ENCODE peak calls at places on chromosomes 4 and X, in nine cellular contexts. A is CD4-positive, CD25-positive, alpha-beta regulatory T cell; N is adipocyte; U is left ventricle myocardium inferior; H is A549; F is SK-N-SH; J is neuronal stem cell; P is heart left ventricle; M is CD8-positive, alpha-beta T cell. I is an unnamed sample.

GRCh38 chr4:2637956-2638552 is 101.6 kb downstream of the FAM193A start:
- DNase-seq in P (no peak), A (no peak), J (no peak), N (no peak), M (no peak), H (no peak), U (peak; percentile 26), F (no peak), I (no peak)

GRCh38 chrX:44580466-44580865 is 37.8 kb upstream of the FUNDC1 start:
- DNase-seq in H (peak; percentile 62), P (no peak), J (no peak), M (no peak), F (no peak), U (no peak), A (no peak), N (peak; percentile 69), I (peak; percentile 0)

GRCh38 chrX:67787196-67787595 is 243.4 kb downstream of the AR start:
- DNase-seq in H (no peak), F (no peak), N (no peak), J (no peak), P (no peak), U (no peak), M (no peak), A (no peak), I (no peak)

GRCh38 chr4:185457136-185457535 is 14.4 kb downstream of the CCDC110 start:
- DNase-seq in J (no peak), M (no peak), U (no peak), H (no peak), F (no peak), P (no peak), A (no peak), N (no peak), I (no peak)

GRCh38 chr4:143382539-143382938 is 45.9 kb downstream of the GAB1 start:
- DNase-seq in A (no peak), J (no peak), H (no peak), P (no peak), N (peak; percentile 44), F (no peak), U (no peak), M (no peak), I (no peak)

GRCh38 chr4:111136438-111136837 is 513.6 kb upstream of the PITX2 start:
- DNase-seq in U (no peak), M (no peak), J (no peak), P (no peak), N (peak; percentile 60), F (no peak), A (no peak), H (peak; percentile 7), I (no peak)

GRCh38 chrX:109472939-109473713 is 8.8 kb downstream of the GUCY2F start:
- DNase-seq in A (peak; percentile 9), F (peak; percentile 1), J (no peak), N (peak; percentile 21), P (no peak), H (peak; percentile 21), M (no peak), U (no peak), I (no peak)

GRCh38 chr4:74252933-74253332 is 55.3 kb upstream of the EPGN start:
- DNase-seq in H (no peak), M (no peak), J (no peak), N (no peak), A (no peak), P (no peak), F (no peak), U (no peak), I (no peak)

GRCh38 chr4:108492816-108493595 is 127.4 kb upstream of the RPL34 start:
- DNase-seq in F (peak; percentile 19), H (peak; percentile 2), U (no peak), N (peak; percentile 11), M (peak; percentile 15), P (no peak), A (peak; percentile 47), J (no peak), I (peak; percentile 36)

GRCh38 chr4:94500696-94501095 is 49.0 kb downstream of the PDLIM5 start:
- DNase-seq in N (no peak), F (no peak), U (peak; percentile 35), J (no peak), P (peak; percentile 63), H (no peak), M (no peak), A (no peak), I (no peak)

GRCh38 chr4:8409271-8410065 is 31.1 kb downstream of the ACOX3 start:
- DNase-seq in F (peak; percentile 52), N (peak; percentile 27), P (peak; percentile 82), A (peak; percentile 82), U (peak; percentile 74), H (peak; percentile 42), J (no peak), M (peak; percentile 69), I (peak; percentile 31)

GRCh38 chr4:5933996-5934831 is 41.3 kb upstream of the CRMP1 start:
- DNase-seq in A (no peak), U (no peak), N (no peak), J (no peak), H (no peak), P (no peak), M (no peak), F (no peak), I (no peak)

GRCh38 chr4:2101346-2102044 is 42.4 kb downstream of the NAT8L start:
- DNase-seq in U (no peak), A (no peak), P (no peak), F (no peak), M (no peak), J (no peak), N (peak; percentile 10), H (no peak), I (no peak)

GRCh38 chr4:1367230-1367935 is 20.4 kb downstream of the UVSSA start:
- DNase-seq in P (peak; percentile 42), N (no peak), J (no peak), A (no peak), H (no peak), U (peak; percentile 7), F (no peak), M (no peak), I (no peak)

GRCh38 chrX:45063319-45064095 is 137.2 kb downstream of the DIPK2B start:
- DNase-seq in J (no peak), F (no peak), M (no peak), P (no peak), A (no peak), H (no peak), U (no peak), N (no peak), I (no peak)

GRCh38 chrX:54994668-54995452 is 872 bp upstream of the PFKFB1 start:
- DNase-seq in N (no peak), F (no peak), J (no peak), U (no peak), P (no peak), A (no peak), H (no peak), M (no peak), I (no peak)

GRCh38 chr4:68576272-68577100 is at the start of gene UGT2B17:
- DNase-seq in F (no peak), J (no peak), M (no peak), U (no peak), P (no peak), A (no peak), H (no peak), N (no peak), I (no peak)

GRCh38 chr4:188455353-188455752 is 316.1 kb downstream of the TRIML1 start:
- DNase-seq in N (no peak), J (no peak), F (no peak), U (no peak), H (no peak), A (no peak), M (no peak), P (no peak), I (no peak)

GRCh38 chr4:2535386-2536192 is 858 bp upstream of the FAM193A start:
- DNase-seq in M (peak; percentile 53), J (peak; percentile 57), F (peak; percentile 79), N (peak; percentile 50), P (peak; percentile 81), A (peak; percentile 60), U (peak; percentile 50), H (peak; percentile 19), I (peak; percentile 27)

DNA sequence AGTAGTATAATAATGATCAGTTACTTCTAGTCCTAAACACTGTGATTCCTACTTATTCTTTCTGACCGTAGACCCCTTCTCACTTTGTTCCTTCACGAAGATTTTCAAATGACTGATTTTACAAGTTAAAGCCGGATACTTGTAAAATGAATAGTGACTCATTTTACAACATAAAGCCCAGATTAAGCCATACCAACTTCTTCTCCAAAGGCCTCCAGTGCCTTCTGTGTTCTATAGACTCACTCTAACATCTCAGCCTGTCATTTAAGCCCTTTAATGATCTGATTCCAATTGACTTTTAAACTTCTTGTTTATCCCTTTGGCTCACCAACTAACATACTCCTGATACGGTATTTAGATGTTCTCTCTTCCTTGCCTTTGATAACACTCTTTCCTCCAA is 480.0 kb upstream of the HS3ST1 start:
- DNase-seq in M (no peak), N (no peak), P (no peak), H (no peak), J (no peak), U (no peak), A (no peak), F (no peak), I (no peak)
- H3K9me3 ChIP-seq in M (no peaks in the 10 kb centered on the region), N (no peaks in the 10 kb centered on the region), P (no peaks in the 10 kb centered on the region), H (no peaks in the 10 kb centered on the region), J (no peaks in the 10 kb centered on the region), U (no peaks in the 10 kb centered on the region), A (no peaks in the 10 kb centered on the region), F (no peaks in the 10 kb centered on the region), I (no peaks in the 10 kb centered on the region)

GRCh38 chr4:44961001-44961755 is 234.8 kb upstream of the GNPDA2 start:
- DNase-seq in F (no peak), P (no peak), M (no peak), N (no peak), H (no peak), J (no peak), A (no peak), U (no peak), I (no peak)
- H3K9me3 ChIP-seq in F (no peaks in the 10 kb centered on the region), P (no peaks in the 10 kb centered on the region), M (no peaks in the 10 kb centered on the region), N (peaks cover 9% of the 10 kb centered on the region), H (no peaks in the 10 kb centered on the region), J (no peaks in the 10 kb centered on the region), A (no peaks in the 10 kb centered on the region), U (peaks cover 63% of the 10 kb centered on the region), I (no peaks in the 10 kb centered on the region)

GRCh38 chr4:11878241-11878640 is 449.5 kb upstream of the HS3ST1 start:
- DNase-seq in U (no peak), H (no peak), J (no peak), M (no peak), F (no peak), P (no peak), A (no peak), N (no peak), I (no peak)

GRCh38 chr4:11876104-11876503 is 447.4 kb upstream of the HS3ST1 start:
- DNase-seq in J (no peak), U (no peak), N (no peak), A (no peak), P (no peak), F (no peak), H (no peak), M (no peak), I (no peak)

GRCh38 chr4:11881364-11881763 is 452.7 kb upstream of the HS3ST1 start:
- DNase-seq in A (no peak), P (no peak), M (no peak), F (no peak), N (no peak), J (no peak), H (no peak), U (no peak), I (no peak)
- H3K9me3 ChIP-seq in A (no peaks in the 10 kb centered on the region), P (no peaks in the 10 kb centered on the region), M (no peaks in the 10 kb centered on the region), F (no peaks in the 10 kb centered on the region), N (no peaks in the 10 kb centered on the region), J (no peaks in the 10 kb centered on the region), H (no peaks in the 10 kb centered on the region), U (peaks cover 2% of the 10 kb centered on the region), I (no peaks in the 10 kb centered on the region)

GRCh38 chr4:19512086-19512485 is 739.6 kb upstream of the SLIT2 start:
- DNase-seq in P (no peak), H (no peak), M (no peak), N (no peak), A (no peak), F (no peak), U (no peak), J (no peak), I (no peak)

GRCh38 chr4:19508442-19508841 is 743.3 kb upstream of the SLIT2 start:
- DNase-seq in M (no peak), U (no peak), J (no peak), N (no peak), F (no peak), A (no peak), P (no peak), H (no peak), I (no peak)
- H3K9me3 ChIP-seq in M (no peaks in the 10 kb centered on the region), U (no peaks in the 10 kb centered on the region), J (no peaks in the 10 kb centered on the region), N (no peaks in the 10 kb centered on the region), F (no peaks in the 10 kb centered on the region), A (no peaks in the 10 kb centered on the region), P (no peaks in the 10 kb centered on the region), H (no peaks in the 10 kb centered on the region), I (no peaks in the 10 kb centered on the region)

I was measured in small intestine.